ENCODE peak calls at places on chromosomes 6 and 20, in seven cellular contexts. I is left lung, H is AG10803, S is HCT116, Z is cardiac muscle cell, N is natural killer cell, V is lower lobe of right lung. B is an unnamed sample.

GRCh38 chr6:108030223-108030622 is 44.3 kb downstream of the OSTM1 start:
- DNase-seq in S (no peak), H (no peak), Z (no peak), N (no peak), I (no peak), V (no peak), B (no peak)

GRCh38 chr6:34985236-34985635 is 96.2 kb downstream of the ANKS1A start:
- DNase-seq in N (no peak), H (no peak), I (no peak), Z (no peak), V (no peak), S (no peak), B (no peak)

GRCh38 chr20:24095753-24096152 is 107.2 kb upstream of the GGTLC1 start:
- DNase-seq in S (no peak), V (no peak), H (no peak), I (no peak), N (no peak), Z (no peak), B (no peak)

GRCh38 chr20:50229156-50229605 is 38.6 kb downstream of the CEBPB start:
- DNase-seq in V (peak; percentile 37), Z (no peak), I (no peak), H (no peak), S (no peak), N (no peak), B (no peak)

GRCh38 chr20:2873747-2874041 is 413 bp downstream of the PTPRA start:
- DNase-seq in N (no peak), H (no peak), V (peak; percentile 66), Z (peak; percentile 87), S (no peak), I (peak; percentile 90), B (no peak)

GRCh38 chr6:81826785-81827184 is 74.3 kb upstream of the TENT5A start:
- DNase-seq in I (no peak), S (no peak), H (no peak), V (no peak), N (no peak), Z (no peak), B (no peak)

GRCh38 chr20:34215711-34216381 is 25.4 kb upstream of the ASIP start:
- DNase-seq in I (peak; percentile 97), Z (peak; percentile 96), V (peak; percentile 93), H (peak; percentile 57), N (peak; percentile 34), S (peak; percentile 64), B (peak; percentile 37)

GRCh38 chr6:99868074-99868702 is 125.8 kb downstream of the MCHR2 start:
- DNase-seq in V (peak; percentile 76), Z (peak; percentile 89), I (peak; percentile 80), H (peak; percentile 62), N (peak; percentile 28), S (peak; percentile 51), B (peak; percentile 33)

GRCh38 chr6:13303668-13304017 is 24.7 kb downstream of the TBC1D7 start:
- DNase-seq in H (peak; percentile 31), N (no peak), Z (peak; percentile 80), I (no peak), S (no peak), V (peak; percentile 84), B (no peak)

GRCh38 chr20:14498809-14499208 is 161.4 kb upstream of the FLRT3 start:
- DNase-seq in N (no peak), S (no peak), I (peak; percentile 50), V (no peak), H (no peak), Z (no peak), B (no peak)

GRCh38 chr6:27126815-27127537 is 120.5 kb upstream of the PRSS16 start:
- DNase-seq in H (peak; percentile 89), Z (peak; percentile 91), I (peak; percentile 96), S (peak; percentile 85), V (peak; percentile 92), N (peak; percentile 68), B (peak; percentile 55)

GRCh38 chr6:46925563-46926253 is 4.0 kb upstream of the ADGRF5 start:
- DNase-seq in V (peak; percentile 75), Z (no peak), H (peak; percentile 89), N (no peak), I (no peak), S (no peak), B (no peak)

GRCh38 chr6:46819561-46819960 is 26.4 kb downstream of the MEP1A start:
- DNase-seq in V (no peak), I (no peak), S (no peak), N (no peak), Z (no peak), H (no peak), B (no peak)

GRCh38 chr6:139533573-139534471 is 159.4 kb upstream of the CITED2 start:
- DNase-seq in I (peak; percentile 76), N (no peak), H (peak; percentile 95), S (peak; percentile 55), Z (peak; percentile 17), V (peak; percentile 61), B (no peak)

GRCh38 chr6:100801036-100801435 is 80.1 kb downstream of the ASCC3 start:
- DNase-seq in H (no peak), Z (no peak), I (no peak), N (no peak), S (no peak), V (no peak), B (no peak)

GRCh38 chr6:127924440-127924839 is 23.6 kb upstream of the THEMIS start:
- DNase-seq in S (no peak), H (no peak), Z (no peak), V (no peak), N (no peak), I (no peak), B (no peak)

GRCh38 chr6:85129881-85130280 is 320.0 kb upstream of the NT5E start:
- DNase-seq in Z (no peak), S (no peak), I (no peak), N (no peak), H (peak; percentile 56), V (no peak), B (no peak)

GRCh38 chr6:135675862-135676261 is 175.6 kb upstream of the PDE7B start:
- DNase-seq in H (no peak), Z (peak; percentile 73), N (no peak), I (no peak), S (peak; percentile 23), V (no peak), B (no peak)

GRCh38 chr20:24148372-24148771 is 159.8 kb upstream of the GGTLC1 start:
- DNase-seq in I (no peak), V (peak; percentile 59), Z (no peak), H (no peak), S (no peak), N (peak; percentile 56), B (no peak)

GRCh38 chr6:139376054-139376355 is 1.6 kb upstream of the CITED2 start:
- DNase-seq in S (no peak), I (no peak), V (peak; percentile 72), Z (no peak), N (no peak), H (peak; percentile 79), B (no peak)

GRCh38 chr6:148082721-148083120 is 259.9 kb upstream of the SASH1 start:
- DNase-seq in S (no peak), I (no peak), V (no peak), N (no peak), H (no peak), Z (no peak), B (no peak)

GRCh38 chr20:50193851-50194830 is 3.5 kb downstream of the CEBPB start:
- DNase-seq in Z (no peak), N (no peak), V (peak; percentile 63), I (no peak), H (peak; percentile 56), S (no peak), B (no peak)

GRCh38 chr6:97292671-97293070 is 9.7 kb upstream of the MMS22L start:
- DNase-seq in I (no peak), S (no peak), H (peak; percentile 25), Z (no peak), N (no peak), V (no peak), B (no peak)

GRCh38 chr20:8720089-8720488 is 348.8 kb upstream of the PLCB4 start:
- DNase-seq in Z (no peak), V (no peak), S (no peak), I (no peak), H (peak; percentile 63), N (no peak), B (no peak)

GRCh38 chr6:143579703-143580102 is 68.2 kb upstream of the FUCA2 start:
- DNase-seq in N (no peak), S (no peak), Z (no peak), H (peak; percentile 93), I (no peak), V (no peak), B (no peak)

GRCh38 chr20:11274137-11274536 is 600.3 kb upstream of the JAG1 start:
- DNase-seq in S (peak; percentile 52), V (no peak), I (no peak), N (no peak), H (peak; percentile 72), Z (peak; percentile 78), B (no peak)

DNA sequence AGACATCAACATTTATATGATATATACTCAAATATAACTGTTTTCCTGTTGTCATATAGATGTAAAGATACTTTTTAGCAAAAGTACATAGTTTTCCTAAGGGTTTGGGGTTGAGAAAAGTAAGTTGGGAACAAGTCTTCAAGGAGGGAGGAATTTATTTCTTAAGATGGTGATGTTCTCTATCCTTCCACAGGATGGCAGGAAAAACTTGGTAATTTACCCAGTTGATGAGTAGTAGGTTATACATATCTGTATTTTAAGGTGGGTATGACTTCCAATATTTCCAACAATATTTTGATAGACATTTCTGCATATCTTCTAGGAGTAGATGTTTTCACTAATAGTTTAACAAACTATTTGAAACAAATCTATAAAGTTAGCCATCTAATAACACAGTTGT is 254.4 kb downstream of the RIMS1 start:
- DNase-seq in H (no peak), N (no peak), I (no peak), S (no peak), Z (no peak), V (no peak), B (no peak)
- TF ChIP-seq CTCF in H (peak; percentile 13), N (no peak), I (no peak), S (no peak), Z (no peak), V (no peak), B (no peak)

GRCh38 chr6:30670760-30671527 is 1.9 kb downstream of the DHX16 start:
- DNase-seq in V (no peak), I (no peak), H (no peak), Z (no peak), N (no peak), S (no peak), B (no peak)
- TF ChIP-seq CTCF in V (no peak), I (no peak), H (peak; percentile 31), Z (peak; percentile 15), N (no peak), S (no peak), B (no peak)

DNA sequence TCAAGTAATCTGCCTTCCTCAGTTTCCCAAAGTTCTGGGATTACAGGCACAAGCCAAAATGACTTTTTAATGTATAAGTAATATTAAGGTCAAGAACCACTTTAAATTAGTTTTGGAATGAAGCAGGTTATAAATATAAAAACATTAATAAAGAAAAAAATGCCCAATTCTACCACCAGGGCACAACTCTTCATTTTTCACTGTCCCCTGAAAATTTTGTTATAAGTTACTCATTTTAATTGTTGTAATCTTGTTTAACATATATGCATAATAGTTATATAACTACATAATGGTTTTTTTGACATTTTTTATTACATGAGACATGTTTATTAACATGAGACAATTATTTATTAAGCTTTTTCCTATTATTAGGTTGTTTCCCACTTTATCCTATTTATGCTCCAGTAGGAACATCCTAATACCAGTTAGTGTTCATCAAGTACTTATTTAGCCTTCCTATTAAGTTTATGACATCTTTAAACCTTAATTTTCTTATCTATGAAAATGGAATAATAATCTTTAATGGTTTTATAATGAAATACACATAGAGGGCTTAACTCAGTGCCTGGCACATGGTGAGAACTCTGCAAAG is 182.1 kb upstream of the SCGN start:
- DNase-seq in S (no peak), H (no peak), Z (no peak), V (no peak), N (no peak), I (no peak), B (no peak)
- TF ChIP-seq CTCF in S (no peak), H (peak; percentile 20), Z (no peak), V (no peak), N (no peak), I (no peak), B (no peak)

GRCh38 chr6:3229566-3230274 is 2.3 kb upstream of the TUBB2B start:
- DNase-seq in N (no peak), I (peak; percentile 79), V (no peak), Z (peak; percentile 46), S (no peak), H (no peak), B (peak; percentile 41)
- TF ChIP-seq CTCF in N (no peak), I (no peak), V (no peak), Z (no peak), S (no peak), H (no peak), B (no peak)